ENCODE peak calls at places on chromosomes 4 and X, in ten cellular contexts. One of them, this sample, is unnamed.

GRCh38 chrX:44667771-44668170 is 125.1 kb upstream of the FUNDC1 start:
- DNase-seq in CD8-positive, alpha-beta T cell: no peak
- DNase-seq in brain microvascular endothelial cell: no peak
- DNase-seq in trophoblast cell: no peak
- DNase-seq in right cardiac atrium: no peak
- DNase-seq in body of pancreas: no peak
- DNase-seq in breast epithelium: no peak
- DNase-seq in heart right ventricle: no peak
- DNase-seq in CD4-positive, alpha-beta T cell: no peak
- DNase-seq in fibroblast of lung: no peak
- DNase-seq in this sample: no peak

GRCh38 chr4:86556791-86557415 is 37.2 kb upstream of the PTPN13 start:
- DNase-seq in breast epithelium: no peak
- DNase-seq in trophoblast cell: no peak
- DNase-seq in right cardiac atrium: no peak
- DNase-seq in body of pancreas: no peak
- DNase-seq in heart right ventricle: no peak
- DNase-seq in CD4-positive, alpha-beta T cell: no peak
- DNase-seq in fibroblast of lung: peak
- DNase-seq in brain microvascular endothelial cell: no peak
- DNase-seq in CD8-positive, alpha-beta T cell: no peak
- DNase-seq in this sample: no peak

GRCh38 chr4:179625391-179625790 is 2183.2 kb upstream of the AGA start:
- DNase-seq in CD8-positive, alpha-beta T cell: no peak
- DNase-seq in heart right ventricle: no peak
- DNase-seq in trophoblast cell: no peak
- DNase-seq in right cardiac atrium: no peak
- DNase-seq in CD4-positive, alpha-beta T cell: no peak
- DNase-seq in fibroblast of lung: peak
- DNase-seq in breast epithelium: no peak
- DNase-seq in body of pancreas: no peak
- DNase-seq in brain microvascular endothelial cell: peak
- DNase-seq in this sample: no peak

GRCh38 chr4:142563682-142564291 is 282.3 kb downstream of the INPP4B start:
- DNase-seq in heart right ventricle: no peak
- DNase-seq in brain microvascular endothelial cell: peak
- DNase-seq in fibroblast of lung: peak
- DNase-seq in right cardiac atrium: no peak
- DNase-seq in trophoblast cell: peak
- DNase-seq in CD4-positive, alpha-beta T cell: no peak
- DNase-seq in body of pancreas: no peak
- DNase-seq in breast epithelium: no peak
- DNase-seq in CD8-positive, alpha-beta T cell: no peak
- DNase-seq in this sample: no peak

GRCh38 chr4:8048856-8049686 is 109.4 kb upstream of the AFAP1 start:
- DNase-seq in body of pancreas: no peak
- DNase-seq in breast epithelium: no peak
- DNase-seq in fibroblast of lung: no peak
- DNase-seq in CD8-positive, alpha-beta T cell: no peak
- DNase-seq in brain microvascular endothelial cell: no peak
- DNase-seq in trophoblast cell: no peak
- DNase-seq in CD4-positive, alpha-beta T cell: no peak
- DNase-seq in heart right ventricle: no peak
- DNase-seq in right cardiac atrium: no peak
- DNase-seq in this sample: no peak

GRCh38 chr4:84971319-84971932 is 4.9 kb upstream of the WDFY3 start:
- DNase-seq in CD8-positive, alpha-beta T cell: no peak
- DNase-seq in fibroblast of lung: peak
- DNase-seq in CD4-positive, alpha-beta T cell: no peak
- DNase-seq in right cardiac atrium: no peak
- DNase-seq in heart right ventricle: no peak
- DNase-seq in body of pancreas: no peak
- DNase-seq in brain microvascular endothelial cell: no peak
- DNase-seq in trophoblast cell: peak
- DNase-seq in breast epithelium: no peak
- DNase-seq in this sample: no peak

GRCh38 chr4:154349829-154350228 is 141.8 kb downstream of the DCHS2 start:
- DNase-seq in breast epithelium: no peak
- DNase-seq in CD4-positive, alpha-beta T cell: no peak
- DNase-seq in brain microvascular endothelial cell: peak
- DNase-seq in heart right ventricle: no peak
- DNase-seq in trophoblast cell: peak
- DNase-seq in fibroblast of lung: peak
- DNase-seq in CD8-positive, alpha-beta T cell: no peak
- DNase-seq in right cardiac atrium: no peak
- DNase-seq in body of pancreas: no peak
- DNase-seq in this sample: no peak

GRCh38 chr4:17206829-17207773 is 304.8 kb downstream of the QDPR start:
- DNase-seq in body of pancreas: no peak
- DNase-seq in brain microvascular endothelial cell: no peak
- DNase-seq in fibroblast of lung: no peak
- DNase-seq in CD8-positive, alpha-beta T cell: no peak
- DNase-seq in breast epithelium: no peak
- DNase-seq in CD4-positive, alpha-beta T cell: no peak
- DNase-seq in heart right ventricle: no peak
- DNase-seq in trophoblast cell: no peak
- DNase-seq in right cardiac atrium: no peak
- DNase-seq in this sample: no peak

GRCh38 chr4:19034089-19034488 is 1012.5 kb upstream of the LCORL start:
- DNase-seq in body of pancreas: no peak
- DNase-seq in heart right ventricle: no peak
- DNase-seq in fibroblast of lung: no peak
- DNase-seq in CD8-positive, alpha-beta T cell: no peak
- DNase-seq in brain microvascular endothelial cell: no peak
- DNase-seq in right cardiac atrium: no peak
- DNase-seq in trophoblast cell: peak
- DNase-seq in breast epithelium: no peak
- DNase-seq in CD4-positive, alpha-beta T cell: no peak
- DNase-seq in this sample: no peak

GRCh38 chrX:150935466-150935865 is 37.0 kb upstream of the CD99L2 start:
- DNase-seq in CD4-positive, alpha-beta T cell: no peak
- DNase-seq in CD8-positive, alpha-beta T cell: no peak
- DNase-seq in fibroblast of lung: peak
- DNase-seq in breast epithelium: no peak
- DNase-seq in brain microvascular endothelial cell: no peak
- DNase-seq in right cardiac atrium: no peak
- DNase-seq in trophoblast cell: peak
- DNase-seq in body of pancreas: no peak
- DNase-seq in heart right ventricle: no peak
- DNase-seq in this sample: no peak

GRCh38 chr4:102405706-102406510 is 60.6 kb upstream of the SLC39A8 start:
- DNase-seq in breast epithelium: no peak
- DNase-seq in heart right ventricle: no peak
- DNase-seq in CD4-positive, alpha-beta T cell: no peak
- DNase-seq in CD8-positive, alpha-beta T cell: no peak
- DNase-seq in body of pancreas: no peak
- DNase-seq in right cardiac atrium: no peak
- DNase-seq in trophoblast cell: no peak
- DNase-seq in brain microvascular endothelial cell: no peak
- DNase-seq in fibroblast of lung: no peak
- DNase-seq in this sample: no peak

DNA sequence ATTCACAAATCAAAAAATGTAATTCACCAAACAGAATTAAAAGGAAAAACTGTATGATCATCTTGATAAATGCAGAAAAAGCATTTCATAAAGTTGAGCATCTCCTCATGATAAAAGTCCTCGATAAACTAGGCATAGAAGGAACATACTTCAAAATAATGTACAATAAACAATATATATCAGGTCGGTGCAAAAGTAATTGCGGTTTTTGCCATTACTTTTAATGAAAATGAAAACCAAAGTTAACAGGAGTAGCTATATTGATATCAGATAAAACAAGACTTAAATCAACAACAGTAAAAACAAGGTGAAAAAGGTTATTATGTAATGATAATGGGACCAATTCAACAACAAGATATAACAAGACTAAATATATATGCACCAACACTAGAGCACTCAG is 372.1 kb downstream of the RAB28 start:
- DNase-seq in heart right ventricle: no peak
- DNase-seq in body of pancreas: no peak
- DNase-seq in CD8-positive, alpha-beta T cell: no peak
- DNase-seq in breast epithelium: no peak
- DNase-seq in CD4-positive, alpha-beta T cell: no peak
- DNase-seq in trophoblast cell: no peak
- DNase-seq in brain microvascular endothelial cell: no peak
- DNase-seq in fibroblast of lung: no peak
- DNase-seq in right cardiac atrium: no peak
- DNase-seq in this sample: no peak
- H3K27ac ChIP-seq in heart right ventricle: no peak
- H3K27ac ChIP-seq in body of pancreas: no peak
- H3K27ac ChIP-seq in CD8-positive, alpha-beta T cell: no peak
- H3K27ac ChIP-seq in breast epithelium: no peak
- H3K27ac ChIP-seq in CD4-positive, alpha-beta T cell: no peak
- H3K27ac ChIP-seq in trophoblast cell: no peak
- H3K27ac ChIP-seq in brain microvascular endothelial cell: no peak
- H3K27ac ChIP-seq in fibroblast of lung: no peak
- H3K27ac ChIP-seq in right cardiac atrium: no peak
- H3K27ac ChIP-seq in this sample: no peak

GRCh38 chr4:12178614-12179263 is 750.0 kb upstream of the HS3ST1 start:
- DNase-seq in CD8-positive, alpha-beta T cell: no peak
- DNase-seq in fibroblast of lung: no peak
- DNase-seq in breast epithelium: no peak
- DNase-seq in heart right ventricle: no peak
- DNase-seq in trophoblast cell: no peak
- DNase-seq in CD4-positive, alpha-beta T cell: no peak
- DNase-seq in body of pancreas: no peak
- DNase-seq in right cardiac atrium: no peak
- DNase-seq in brain microvascular endothelial cell: no peak
- DNase-seq in this sample: no peak
- H3K27ac ChIP-seq in CD8-positive, alpha-beta T cell: no peak
- H3K27ac ChIP-seq in fibroblast of lung: no peak
- H3K27ac ChIP-seq in breast epithelium: no peak
- H3K27ac ChIP-seq in heart right ventricle: no peak
- H3K27ac ChIP-seq in trophoblast cell: no peak
- H3K27ac ChIP-seq in CD4-positive, alpha-beta T cell: no peak
- H3K27ac ChIP-seq in body of pancreas: no peak
- H3K27ac ChIP-seq in right cardiac atrium: no peak
- H3K27ac ChIP-seq in brain microvascular endothelial cell: no peak
- H3K27ac ChIP-seq in this sample: no peak

GRCh38 chr4:186726440-186727148 is 2.9 kb upstream of the FAT1 start:
- DNase-seq in heart right ventricle: peak
- DNase-seq in CD4-positive, alpha-beta T cell: no peak
- DNase-seq in trophoblast cell: peak
- DNase-seq in right cardiac atrium: peak
- DNase-seq in body of pancreas: peak
- DNase-seq in fibroblast of lung: peak
- DNase-seq in brain microvascular endothelial cell: peak
- DNase-seq in breast epithelium: peak
- DNase-seq in CD8-positive, alpha-beta T cell: no peak
- DNase-seq in this sample: no peak

GRCh38 chr4:186728631-186729271 is 5.1 kb upstream of the FAT1 start:
- DNase-seq in heart right ventricle: no peak
- DNase-seq in brain microvascular endothelial cell: no peak
- DNase-seq in CD8-positive, alpha-beta T cell: no peak
- DNase-seq in CD4-positive, alpha-beta T cell: no peak
- DNase-seq in trophoblast cell: no peak
- DNase-seq in fibroblast of lung: no peak
- DNase-seq in breast epithelium: no peak
- DNase-seq in right cardiac atrium: no peak
- DNase-seq in body of pancreas: no peak
- DNase-seq in this sample: no peak

GRCh38 chr4:186727977-186728519 is 4.4 kb upstream of the FAT1 start:
- DNase-seq in fibroblast of lung: peak
- DNase-seq in brain microvascular endothelial cell: no peak
- DNase-seq in CD8-positive, alpha-beta T cell: no peak
- DNase-seq in trophoblast cell: no peak
- DNase-seq in breast epithelium: no peak
- DNase-seq in right cardiac atrium: no peak
- DNase-seq in CD4-positive, alpha-beta T cell: no peak
- DNase-seq in heart right ventricle: no peak
- DNase-seq in body of pancreas: no peak
- DNase-seq in this sample: no peak

GRCh38 chr4:186726150-186726439 is 2.4 kb upstream of the FAT1 start:
- DNase-seq in breast epithelium: no peak
- DNase-seq in right cardiac atrium: no peak
- DNase-seq in CD4-positive, alpha-beta T cell: no peak
- DNase-seq in heart right ventricle: no peak
- DNase-seq in fibroblast of lung: no peak
- DNase-seq in brain microvascular endothelial cell: no peak
- DNase-seq in body of pancreas: no peak
- DNase-seq in trophoblast cell: no peak
- DNase-seq in CD8-positive, alpha-beta T cell: no peak
- DNase-seq in this sample: no peak

DNA sequence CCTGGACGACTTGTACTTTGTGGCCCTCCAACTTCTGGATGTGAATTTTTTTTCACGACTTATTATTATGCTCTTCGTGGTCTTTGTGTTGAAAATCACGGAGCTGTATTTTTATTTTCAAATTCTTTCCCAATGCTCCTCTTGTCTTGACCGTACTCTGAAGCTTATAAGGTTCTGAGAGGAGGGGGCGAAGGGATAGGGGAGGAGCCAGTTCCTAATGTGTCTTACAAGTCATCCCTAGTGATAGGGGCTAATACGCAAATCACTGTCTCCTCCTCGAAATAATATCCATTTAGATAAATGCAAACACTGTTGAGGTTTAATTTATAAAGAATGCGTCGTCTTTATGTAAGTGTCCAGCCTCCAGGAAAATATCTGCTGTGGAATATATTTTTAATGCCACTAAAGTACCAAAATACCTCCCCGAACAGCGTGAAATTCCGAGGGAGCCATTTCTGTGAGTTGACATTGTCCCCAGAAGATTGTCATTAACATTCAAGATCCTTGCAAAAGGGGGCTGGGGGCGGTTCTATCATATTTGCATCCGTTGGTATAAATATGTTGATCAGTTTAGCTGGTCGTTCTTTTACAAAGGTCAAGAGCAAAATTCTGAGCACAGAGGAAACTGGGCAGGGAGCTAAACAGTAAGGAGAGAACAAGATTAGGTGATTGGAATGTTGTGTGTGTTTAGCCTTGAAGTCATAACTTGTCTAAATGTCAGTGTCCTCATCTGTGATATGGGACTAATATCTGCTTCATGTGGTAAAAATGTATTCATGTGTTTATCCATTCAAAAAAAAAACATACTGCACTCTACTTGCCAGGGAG is 3.7 kb upstream of the FAT1 start:
- DNase-seq in fibroblast of lung: no peak
- DNase-seq in right cardiac atrium: no peak
- DNase-seq in CD4-positive, alpha-beta T cell: no peak
- DNase-seq in trophoblast cell: no peak
- DNase-seq in brain microvascular endothelial cell: peak
- DNase-seq in CD8-positive, alpha-beta T cell: no peak
- DNase-seq in body of pancreas: no peak
- DNase-seq in breast epithelium: no peak
- DNase-seq in heart right ventricle: no peak
- DNase-seq in this sample: no peak
- H3K27ac ChIP-seq in fibroblast of lung: peak
- H3K27ac ChIP-seq in right cardiac atrium: no peak
- H3K27ac ChIP-seq in CD4-positive, alpha-beta T cell: no peak
- H3K27ac ChIP-seq in trophoblast cell: peak
- H3K27ac ChIP-seq in brain microvascular endothelial cell: peak
- H3K27ac ChIP-seq in CD8-positive, alpha-beta T cell: no peak
- H3K27ac ChIP-seq in body of pancreas: no peak
- H3K27ac ChIP-seq in breast epithelium: peak
- H3K27ac ChIP-seq in heart right ventricle: peak
- H3K27ac ChIP-seq in this sample: no peak

DNA sequence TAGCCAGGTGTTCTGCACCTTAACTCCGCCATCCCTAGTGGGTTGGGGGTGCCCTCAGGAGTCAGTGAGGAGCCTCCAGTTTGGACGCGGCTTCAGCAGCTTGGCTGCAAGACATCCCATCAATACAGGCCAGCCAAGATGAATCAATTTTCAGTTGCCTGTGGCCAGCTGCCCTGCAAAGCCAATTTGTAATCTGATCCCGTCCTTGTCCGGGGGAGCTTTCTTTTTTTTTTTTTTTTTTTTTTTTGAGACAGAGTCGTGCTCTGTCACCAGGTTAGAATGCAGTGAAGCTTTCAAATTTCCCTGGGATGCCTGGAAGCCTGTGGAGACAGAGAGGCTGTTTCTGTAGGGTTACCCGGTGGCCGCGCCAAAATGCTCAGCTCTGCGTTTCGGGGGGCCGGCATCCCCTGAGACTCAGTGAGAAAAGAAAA is 192.5 kb downstream of the ASMT start:
- DNase-seq in brain microvascular endothelial cell: peak
- DNase-seq in trophoblast cell: no peak
- DNase-seq in body of pancreas: no peak
- DNase-seq in heart right ventricle: no peak
- DNase-seq in right cardiac atrium: no peak
- DNase-seq in CD8-positive, alpha-beta T cell: no peak
- DNase-seq in CD4-positive, alpha-beta T cell: no peak
- DNase-seq in fibroblast of lung: no peak
- DNase-seq in breast epithelium: no peak
- DNase-seq in this sample: no peak
- H3K27ac ChIP-seq in brain microvascular endothelial cell: no peak
- H3K27ac ChIP-seq in trophoblast cell: no peak
- H3K27ac ChIP-seq in body of pancreas: no peak
- H3K27ac ChIP-seq in heart right ventricle: no peak
- H3K27ac ChIP-seq in right cardiac atrium: no peak
- H3K27ac ChIP-seq in CD8-positive, alpha-beta T cell: no peak
- H3K27ac ChIP-seq in CD4-positive, alpha-beta T cell: no peak
- H3K27ac ChIP-seq in fibroblast of lung: no peak
- H3K27ac ChIP-seq in breast epithelium: no peak
- H3K27ac ChIP-seq in this sample: no peak

This sample was measured in CD8-positive, alpha-beta memory T cell.